ENCODE peak calls at places on chromosomes 11 and 22, in ten cellular contexts. D is GM04504, Y is cardiac fibroblast, P is tibial nerve, C is neuronal stem cell, E is EL, V is endothelial cell, W is ACHN, Z is activated gamma-delta T cell, K is NCI-H2081. Q is an unnamed sample.

GRCh38 chr11:65215441-65216076 is 33.8 kb downstream of the CAPN1 start:
- DNase-seq in Z (no peak), V (no peak), W (no peak), P (no peak), D (no peak), C (no peak), K (no peak), E (no peak), Y (no peak), Q (no peak)

GRCh38 chr22:41994506-41994905 is 4.1 kb upstream of the WBP2NL start:
- DNase-seq in C (no peak), Z (no peak), V (no peak), E (no peak), Y (no peak), P (no peak), W (no peak), D (no peak), K (no peak), Q (no peak)

GRCh38 chr11:83725718-83726117 is 439.6 kb upstream of the CCDC90B start:
- DNase-seq in C (no peak), Z (no peak), W (no peak), K (no peak), E (no peak), V (no peak), P (no peak), D (no peak), Y (no peak), Q (no peak)

GRCh38 chr11:11430431-11430830 is 77.4 kb upstream of the CSNK2A3 start:
- DNase-seq in Y (no peak), P (no peak), E (peak), D (no peak), C (no peak), V (no peak), K (no peak), Z (no peak), W (no peak), Q (no peak)

GRCh38 chr22:19716041-19716828 is 1.9 kb downstream of the SEPTIN5 start:
- DNase-seq in D (no peak), Z (no peak), K (no peak), E (no peak), P (no peak), Y (no peak), W (no peak), C (no peak), V (no peak), Q (no peak)

GRCh38 chr11:113305440-113306336 is 8.7 kb upstream of the TTC12 start:
- DNase-seq in Z (no peak), K (peak), W (peak), V (peak), E (peak), Y (peak), D (peak), C (peak), P (peak), Q (no peak)

GRCh38 chr11:43639920-43640319 is 40.6 kb upstream of the HSD17B12 start:
- DNase-seq in P (no peak), C (no peak), Y (no peak), E (no peak), W (no peak), K (no peak), V (no peak), D (no peak), Z (no peak), Q (no peak)

GRCh38 chr22:25358421-25359170 is 139.2 kb downstream of the CRYBB2 start:
- DNase-seq in P (no peak), Z (no peak), D (no peak), C (no peak), K (no peak), E (no peak), W (no peak), Y (no peak), V (no peak), Q (no peak)

GRCh38 chr11:14318581-14318981 is 40.4 kb downstream of the RRAS2 start:
- DNase-seq in E (peak), Y (no peak), C (no peak), K (no peak), Z (no peak), P (no peak), V (no peak), D (no peak), W (no peak), Q (no peak)

GRCh38 chr11:20363500-20364411 is at the start of gene HTATIP2:
- DNase-seq in D (no peak), W (peak), Z (peak), P (no peak), K (peak), Y (peak), C (no peak), E (peak), V (peak), Q (no peak)

GRCh38 chr11:29534831-29535230 is 482.0 kb downstream of the KCNA4 start:
- DNase-seq in K (no peak), Y (peak), P (no peak), D (peak), W (no peak), V (no peak), C (no peak), E (no peak), Z (no peak), Q (no peak)

GRCh38 chr11:75654314-75654713 is 14.5 kb downstream of the MAP6 start:
- DNase-seq in P (no peak), C (no peak), E (peak), K (no peak), Z (no peak), Y (peak), V (no peak), W (no peak), D (no peak), Q (no peak)

GRCh38 chr22:50731811-50732624 is 6.0 kb upstream of the ACR start:
- DNase-seq in K (no peak), V (no peak), W (peak), E (peak), Z (no peak), C (no peak), D (no peak), P (peak), Y (peak), Q (no peak)

GRCh38 chr11:75815345-75815983 is 454 bp downstream of the UVRAG start:
- DNase-seq in D (no peak), K (no peak), W (peak), E (peak), Z (peak), P (no peak), C (no peak), V (peak), Y (peak), Q (peak)

GRCh38 chr11:48123934-48124755 is 92.5 kb upstream of the OR4B1 start:
- DNase-seq in D (no peak), C (no peak), P (no peak), Z (no peak), Y (no peak), E (no peak), W (no peak), V (no peak), K (no peak), Q (no peak)

GRCh38 chr11:10502770-10503169 is 38.2 kb downstream of the RNF141 start:
- DNase-seq in P (no peak), K (no peak), Y (no peak), D (no peak), V (no peak), Z (no peak), C (no peak), W (no peak), E (no peak), Q (no peak)

GRCh38 chr11:121588747-121589146 is 136.0 kb upstream of the SORL1-AS1 start:
- DNase-seq in E (no peak), K (no peak), D (no peak), C (no peak), P (no peak), V (no peak), W (no peak), Y (no peak), Z (no peak), Q (no peak)

GRCh38 chr11:78192911-78193341 is 4.2 kb downstream of the USP35 start:
- DNase-seq in C (no peak), W (no peak), Y (peak), P (no peak), K (no peak), D (no peak), V (no peak), E (no peak), Z (no peak), Q (no peak)

GRCh38 chr22:48939441-48940265 is 888.0 kb downstream of the BRD1 start:
- DNase-seq in W (no peak), D (no peak), E (no peak), Y (no peak), V (no peak), Z (no peak), P (no peak), C (no peak), K (no peak), Q (no peak)

GRCh38 chr11:1546077-1546535 is 26.0 kb downstream of the DUSP8 start:
- DNase-seq in Z (no peak), C (no peak), Y (no peak), V (no peak), E (no peak), P (no peak), W (no peak), K (no peak), D (no peak), Q (no peak)

GRCh38 chr11:1271002-1271401 is 38.4 kb downstream of the TOLLIP start:
- DNase-seq in K (no peak), V (no peak), C (no peak), E (peak), W (no peak), Y (no peak), P (no peak), Z (no peak), D (no peak), Q (no peak)

GRCh38 chr11:8259316-8259995 is 4.2 kb downstream of the LMO1 start:
- DNase-seq in W (no peak), P (no peak), Z (no peak), E (no peak), C (no peak), K (no peak), Y (no peak), D (no peak), V (no peak), Q (no peak)

GRCh38 chr11:31806186-31806943 is 4.8 kb downstream of the PAX6 start:
- DNase-seq in Y (no peak), P (no peak), E (no peak), V (no peak), Z (no peak), K (no peak), D (no peak), C (no peak), W (no peak), Q (no peak)

GRCh38 chr11:78420796-78421209 is 3.2 kb upstream of the GAB2 start:
- DNase-seq in E (peak), P (peak), C (no peak), K (peak), Z (no peak), D (peak), W (no peak), Y (peak), V (no peak), Q (no peak)

GRCh38 chr11:5159806-5160205 is 5.2 kb upstream of the OR52A1 start:
- DNase-seq in Y (no peak), P (no peak), D (no peak), Z (no peak), W (no peak), K (no peak), E (no peak), C (no peak), V (no peak), Q (no peak)

GRCh38 chr11:2587976-2588748 is 111.6 kb downstream of the KCNQ1OT1 start:
- DNase-seq in Y (no peak), C (no peak), K (no peak), W (no peak), P (no peak), Z (no peak), V (no peak), D (no peak), E (no peak), Q (no peak)

GRCh38 chr11:30583505-30584280 is 2.5 kb downstream of the MPPED2 start:
- DNase-seq in P (no peak), C (no peak), Y (no peak), D (no peak), W (no peak), K (no peak), V (peak), E (no peak), Z (no peak), Q (no peak)

GRCh38 chr22:19597399-19597735 is 73.2 kb upstream of the CLDN5 start:
- DNase-seq in E (no peak), W (no peak), C (no peak), Y (no peak), K (peak), D (no peak), V (no peak), P (no peak), Z (no peak), Q (no peak)